ENCODE peak calls at places on chromosomes 16 and 17, in nine cellular contexts. U is NCI-H1105 treated with DMSO at 0.1 percent for 48 hours, K is bronchial epithelial cell, I is MM.1S, B is NCI-H1436, D is NB4, R is iPS-NIHi11, A is BJ, T is NCI-H510A. V is an unnamed sample.

GRCh38 chr17:17724307-17724921 is 43.2 kb downstream of the RAI1 start:
- DNase-seq in A (no peak), U (no peak), B (peak; percentile 26), D (peak; percentile 67), R (peak; percentile 84), K (no peak), T (peak; percentile 18), I (no peak), V (no peak)

GRCh38 chr17:63519972-63520882 is 2.9 kb upstream of the KCNH6 start:
- DNase-seq in D (no peak), K (no peak), B (peak; percentile 76), I (no peak), U (peak; percentile 94), A (no peak), T (peak; percentile 99), R (no peak), V (no peak)

GRCh38 chr17:81336930-81337325 is 41.8 kb upstream of the SLC38A10 start:
- DNase-seq in B (no peak), A (no peak), U (no peak), K (no peak), R (no peak), D (no peak), T (no peak), I (no peak), V (no peak)

GRCh38 chr17:81898029-81898866 is 3.8 kb upstream of the NPB start:
- DNase-seq in A (peak; percentile 51), U (no peak), R (no peak), K (peak; percentile 91), D (peak; percentile 34), I (no peak), T (no peak), B (no peak), V (no peak)

GRCh38 chr17:31678431-31678830 is 180.6 kb downstream of the COPRS start:
- DNase-seq in I (no peak), B (no peak), U (no peak), T (no peak), K (no peak), R (no peak), D (peak; percentile 78), A (no peak), V (no peak)

GRCh38 chr16:61820820-61821219 is 215.4 kb downstream of the CDH8 start:
- DNase-seq in R (no peak), D (no peak), U (no peak), I (no peak), A (no peak), K (no peak), B (no peak), T (no peak), V (no peak)

GRCh38 chr17:28385037-28385797 is 13.7 kb downstream of the SARM1 start:
- DNase-seq in R (peak; percentile 48), K (no peak), U (no peak), A (no peak), T (no peak), B (no peak), D (no peak), I (no peak), V (no peak)

GRCh38 chr16:19223235-19223847 is 55.3 kb downstream of the SYT17 start:
- DNase-seq in I (peak; percentile 30), D (peak; percentile 47), R (peak; percentile 66), K (peak; percentile 16), B (no peak), U (no peak), T (no peak), A (no peak), V (no peak)

GRCh38 chr16:57732011-57732410 is 3.6 kb upstream of the KATNB1 start:
- DNase-seq in T (no peak), B (no peak), D (peak; percentile 39), U (no peak), I (no peak), K (peak; percentile 15), A (peak; percentile 37), R (no peak), V (no peak)

GRCh38 chr17:19876524-19877161 is 8.9 kb upstream of the ULK2 start:
- DNase-seq in D (peak; percentile 95), I (no peak), U (no peak), R (no peak), B (no peak), T (no peak), K (no peak), A (no peak), V (no peak)

V was measured in SK-N-MC.